ENCODE peak calls at places on chromosomes 5 and 9, in five cellular contexts. X, L, V, W and Z are unnamed samples.

GRCh38 chr5:35430381-35431162 is 187.1 kb upstream of the SPEF2 start:
- DNase-seq in X (no peak), L (no peak), V (no peak), W (no peak), Z (no peak)

GRCh38 chr5:23506329-23507236 is 826 bp upstream of the PRDM9 start:
- DNase-seq in X (peak; percentile 29), L (peak; percentile 18), V (no peak), W (no peak), Z (peak; percentile 13)

GRCh38 chr9:108972186-108972585 is 38.0 kb downstream of the ABITRAM start:
- DNase-seq in X (no peak), L (no peak), V (no peak), W (no peak), Z (no peak)

GRCh38 chr5:172909931-172910502 is 49.2 kb upstream of the RPL26L1 start:
- DNase-seq in X (no peak), L (no peak), V (no peak), W (no peak), Z (no peak)

GRCh38 chr9:95465115-95465514 is 51.7 kb downstream of the PTCH1 start:
- DNase-seq in X (no peak), L (no peak), V (no peak), W (no peak), Z (no peak)

GRCh38 chr5:10668697-10669096 is 92.3 kb downstream of the DAP start:
- DNase-seq in X (no peak), L (no peak), V (no peak), W (no peak), Z (no peak)

GRCh38 chr5:113447651-113448050 is 12.9 kb upstream of the TSSK1B start:
- DNase-seq in X (peak; percentile 20), L (no peak), V (no peak), W (no peak), Z (no peak)

GRCh38 chr5:2614571-2614970 is 136.9 kb downstream of the IRX2 start:
- DNase-seq in X (no peak), L (no peak), V (no peak), W (no peak), Z (no peak)

GRCh38 chr5:8865686-8866374 is 680.0 kb downstream of the SEMA5A start:
- DNase-seq in X (no peak), L (no peak), V (no peak), W (no peak), Z (no peak)

GRCh38 chr9:80552931-80553330 is 981.2 kb downstream of the TLE4 start:
- DNase-seq in X (no peak), L (no peak), V (no peak), W (no peak), Z (peak; percentile 5)

GRCh38 chr5:36060516-36060885 is 6.2 kb downstream of the UGT3A2 start:
- DNase-seq in X (no peak), L (no peak), V (no peak), W (no peak), Z (no peak)

GRCh38 chr5:180873628-180874520 is 12.8 kb upstream of the ZFP62 start:
- DNase-seq in X (no peak), L (no peak), V (no peak), W (no peak), Z (no peak)

GRCh38 chr9:84697494-84698114 is 28.1 kb downstream of the NTRK2 start:
- DNase-seq in X (peak; percentile 81), L (peak; percentile 73), V (no peak), W (peak; percentile 36), Z (peak; percentile 6)

GRCh38 chr9:88161144-88161543 is 22.9 kb upstream of the SPATA31C2 start:
- DNase-seq in X (peak; percentile 21), L (no peak), V (no peak), W (no peak), Z (no peak)

GRCh38 chr9:87212563-87213154 is 265.4 kb upstream of the GAS1 start:
- DNase-seq in X (peak; percentile 26), L (no peak), V (no peak), W (no peak), Z (peak; percentile 87)

GRCh38 chr5:31193026-31193425 is 460 bp upstream of the CDH6 start:
- DNase-seq in X (peak; percentile 14), L (no peak), V (no peak), W (no peak), Z (no peak)

GRCh38 chr5:88944751-88945507 is 61.9 kb upstream of the MEF2C start:
- DNase-seq in X (no peak), L (no peak), V (no peak), W (no peak), Z (no peak)

GRCh38 chr5:55227738-55228430 is 769 bp upstream of the MCIDAS start:
- DNase-seq in X (no peak), L (no peak), V (no peak), W (no peak), Z (no peak)

GRCh38 chr9:77673912-77674791 is 26.0 kb upstream of the GNA14 start:
- DNase-seq in X (no peak), L (no peak), V (no peak), W (no peak), Z (no peak)

GRCh38 chr9:71037521-71037920 is 83.9 kb downstream of the TRPM3 start:
- DNase-seq in X (no peak), L (no peak), V (no peak), W (no peak), Z (no peak)

GRCh38 chr9:70352802-70353201 is 61.7 kb downstream of the KLF9 start:
- DNase-seq in X (no peak), L (no peak), V (no peak), W (no peak), Z (no peak)

GRCh38 chr5:68086857-68087256 is 128.7 kb upstream of the PIK3R1 start:
- DNase-seq in X (no peak), L (no peak), V (no peak), W (no peak), Z (no peak)

GRCh38 chr9:94865599-94866456 is 139.3 kb downstream of the AOPEP start:
- DNase-seq in X (no peak), L (no peak), V (no peak), W (no peak), Z (no peak)

GRCh38 chr5:57383093-57383861 is 99.3 kb downstream of the ACTBL2 start:
- DNase-seq in X (peak; percentile 27), L (no peak), V (no peak), W (peak; percentile 43), Z (peak; percentile 93)

GRCh38 chr9:81214975-81215374 is 474.4 kb downstream of the TLE1 start:
- DNase-seq in X (no peak), L (no peak), V (no peak), W (no peak), Z (no peak)

GRCh38 chr9:125540497-125540896 is 166.5 kb downstream of the MAPKAP1 start:
- DNase-seq in X (no peak), L (no peak), V (no peak), W (no peak), Z (peak; percentile 23)

GRCh38 chr5:33321026-33321425 is 119.7 kb upstream of the TARS1 start:
- DNase-seq in X (no peak), L (no peak), V (no peak), W (peak; percentile 38), Z (peak; percentile 95)

GRCh38 chr9:27125030-27125429 is 16.0 kb downstream of the TEK start:
- DNase-seq in X (no peak), L (no peak), V (no peak), W (peak; percentile 11), Z (peak; percentile 65)

GRCh38 chr5:60102961-60103683 is 209.6 kb upstream of the PDE4D start:
- DNase-seq in X (no peak), L (no peak), V (no peak), W (peak; percentile 49), Z (no peak)

GRCh38 chr5:135400866-135401265 is 1.8 kb upstream of the MACROH2A1 start:
- DNase-seq in X (no peak), L (no peak), V (no peak), W (no peak), Z (no peak)

GRCh38 chr9:93297659-93298497 is 113.9 kb downstream of the WNK2 start:
- DNase-seq in X (peak; percentile 72), L (no peak), V (no peak), W (no peak), Z (no peak)

GRCh38 chr9:125990186-125990792 is 243.1 kb downstream of the PBX3 start:
- DNase-seq in X (no peak), L (no peak), V (no peak), W (no peak), Z (no peak)

GRCh38 chr5:139862313-139862712 is 66.7 kb downstream of the PSD2 start:
- DNase-seq in X (no peak), L (no peak), V (no peak), W (no peak), Z (no peak)

GRCh38 chr9:21994526-21994995 is at the start of gene CDKN2B-AS1:
- DNase-seq in X (peak; percentile 46), L (peak; percentile 53), V (no peak), W (peak; percentile 60), Z (peak; percentile 78)

GRCh38 chr5:134555889-134556311 is 30.4 kb downstream of the JADE2 start:
- DNase-seq in X (peak; percentile 75), L (peak; percentile 57), V (peak; percentile 89), W (peak; percentile 83), Z (peak; percentile 95)

GRCh38 chr5:76386360-76386759 is 16.7 kb upstream of the IQGAP2 start:
- DNase-seq in X (no peak), L (no peak), V (no peak), W (no peak), Z (no peak)